ENCODE peak calls at places on chromosomes 4 and X, in six cellular contexts. One of them, this sample, is unnamed.

GRCh38 chr4:11603594-11604194 is 175.0 kb upstream of the HS3ST1 start:
- DNase-seq in MM.1S: no peak
- DNase-seq in mammary epithelial cell: no peak
- DNase-seq in PC-9: no peak
- DNase-seq in SK-N-SH: no peak
- DNase-seq in mesenchymal stem cell: no peak
- DNase-seq in this sample: no peak

GRCh38 chr4:71187399-71188196 is 151.2 kb upstream of the SLC4A4 start:
- DNase-seq in MM.1S: no peak
- DNase-seq in mammary epithelial cell: peak; percentile 1
- DNase-seq in PC-9: no peak
- DNase-seq in SK-N-SH: no peak
- DNase-seq in mesenchymal stem cell: peak; percentile 66
- DNase-seq in this sample: peak; percentile 56

GRCh38 chr4:83257811-83258210 is 26.8 kb downstream of the COQ2 start:
- DNase-seq in MM.1S: no peak
- DNase-seq in mammary epithelial cell: no peak
- DNase-seq in PC-9: no peak
- DNase-seq in SK-N-SH: no peak
- DNase-seq in mesenchymal stem cell: no peak
- DNase-seq in this sample: no peak

GRCh38 chr4:129264008-129264657 is 168.2 kb downstream of the C4orf33 start:
- DNase-seq in MM.1S: peak; percentile 70
- DNase-seq in mammary epithelial cell: no peak
- DNase-seq in PC-9: no peak
- DNase-seq in SK-N-SH: no peak
- DNase-seq in mesenchymal stem cell: peak; percentile 11
- DNase-seq in this sample: no peak

GRCh38 chr4:125231661-125232060 is 83.1 kb upstream of the FAT4 start:
- DNase-seq in MM.1S: no peak
- DNase-seq in mammary epithelial cell: no peak
- DNase-seq in PC-9: no peak
- DNase-seq in SK-N-SH: no peak
- DNase-seq in mesenchymal stem cell: no peak
- DNase-seq in this sample: no peak

GRCh38 chrX:154840856-154841255 is 6.4 kb upstream of the SMIM9 start:
- DNase-seq in MM.1S: peak; percentile 57
- DNase-seq in mammary epithelial cell: peak; percentile 9
- DNase-seq in PC-9: peak; percentile 42
- DNase-seq in SK-N-SH: peak; percentile 45
- DNase-seq in mesenchymal stem cell: peak; percentile 49
- DNase-seq in this sample: peak; percentile 16

GRCh38 chr4:131302108-131302507 is 1847.0 kb upstream of the PCDH10 start:
- DNase-seq in MM.1S: no peak
- DNase-seq in mammary epithelial cell: no peak
- DNase-seq in PC-9: no peak
- DNase-seq in SK-N-SH: no peak
- DNase-seq in mesenchymal stem cell: no peak
- DNase-seq in this sample: no peak

GRCh38 chr4:77921701-77922100 is 59.1 kb downstream of the MRPL1 start:
- DNase-seq in MM.1S: no peak
- DNase-seq in mammary epithelial cell: peak; percentile 82
- DNase-seq in PC-9: peak; percentile 90
- DNase-seq in SK-N-SH: no peak
- DNase-seq in mesenchymal stem cell: peak; percentile 89
- DNase-seq in this sample: no peak

GRCh38 chr4:169045862-169046584 is 36.0 kb upstream of the CBR4 start:
- DNase-seq in MM.1S: no peak
- DNase-seq in mammary epithelial cell: no peak
- DNase-seq in PC-9: no peak
- DNase-seq in SK-N-SH: no peak
- DNase-seq in mesenchymal stem cell: no peak
- DNase-seq in this sample: no peak

GRCh38 chrX:8906299-8906698 is 105.1 kb upstream of the FAM9A start:
- DNase-seq in MM.1S: no peak
- DNase-seq in mammary epithelial cell: no peak
- DNase-seq in PC-9: no peak
- DNase-seq in SK-N-SH: no peak
- DNase-seq in mesenchymal stem cell: no peak
- DNase-seq in this sample: no peak

GRCh38 chr4:54066718-54067129 is 2.3 kb upstream of the CHIC2 start:
- DNase-seq in MM.1S: no peak
- DNase-seq in mammary epithelial cell: no peak
- DNase-seq in PC-9: no peak
- DNase-seq in SK-N-SH: no peak
- DNase-seq in mesenchymal stem cell: no peak
- DNase-seq in this sample: no peak

GRCh38 chr4:54067163-54067562 is 2.8 kb upstream of the CHIC2 start:
- DNase-seq in MM.1S: no peak
- DNase-seq in mammary epithelial cell: peak; percentile 93
- DNase-seq in PC-9: peak; percentile 71
- DNase-seq in SK-N-SH: no peak
- DNase-seq in mesenchymal stem cell: peak; percentile 36
- DNase-seq in this sample: no peak

GRCh38 chr4:54065282-54066087 is 1.1 kb upstream of the CHIC2 start:
- DNase-seq in MM.1S: no peak
- DNase-seq in mammary epithelial cell: peak; percentile 38
- DNase-seq in PC-9: no peak
- DNase-seq in SK-N-SH: no peak
- DNase-seq in mesenchymal stem cell: peak; percentile 54
- DNase-seq in this sample: no peak

GRCh38 chr4:54064317-54065275 is at the start of gene CHIC2:
- DNase-seq in MM.1S: peak; percentile 97
- DNase-seq in mammary epithelial cell: peak; percentile 94
- DNase-seq in PC-9: peak; percentile 70
- DNase-seq in SK-N-SH: peak; percentile 97
- DNase-seq in mesenchymal stem cell: peak; percentile 95
- DNase-seq in this sample: peak; percentile 96

GRCh38 chr4:54066088-54066415 is 1.6 kb upstream of the CHIC2 start:
- DNase-seq in MM.1S: no peak
- DNase-seq in mammary epithelial cell: no peak
- DNase-seq in PC-9: no peak
- DNase-seq in SK-N-SH: no peak
- DNase-seq in mesenchymal stem cell: no peak
- DNase-seq in this sample: no peak
- H2AFZ ChIP-seq in MM.1S: peak overlapping the region; percentile 91
- H2AFZ ChIP-seq in mammary epithelial cell: peak overlapping the region; percentile 74
- H2AFZ ChIP-seq in PC-9: no peak overlapping the region
- H2AFZ ChIP-seq in SK-N-SH: no peak overlapping the region
- H2AFZ ChIP-seq in mesenchymal stem cell: no peak overlapping the region
- H2AFZ ChIP-seq in this sample: peak overlapping the region; percentile 99

GRCh38 chr4:64736999-64737853 is 328.0 kb upstream of the TECRL start:
- DNase-seq in MM.1S: no peak
- DNase-seq in mammary epithelial cell: no peak
- DNase-seq in PC-9: no peak
- DNase-seq in SK-N-SH: no peak
- DNase-seq in mesenchymal stem cell: no peak
- DNase-seq in this sample: no peak

GRCh38 chr4:64738240-64738639 is 329.0 kb upstream of the TECRL start:
- DNase-seq in MM.1S: no peak
- DNase-seq in mammary epithelial cell: no peak
- DNase-seq in PC-9: no peak
- DNase-seq in SK-N-SH: no peak
- DNase-seq in mesenchymal stem cell: no peak
- DNase-seq in this sample: no peak
- H2AFZ ChIP-seq in MM.1S: no peak overlapping the region
- H2AFZ ChIP-seq in mammary epithelial cell: no peak overlapping the region
- H2AFZ ChIP-seq in PC-9: no peak overlapping the region
- H2AFZ ChIP-seq in SK-N-SH: no peak overlapping the region
- H2AFZ ChIP-seq in mesenchymal stem cell: no peak overlapping the region
- H2AFZ ChIP-seq in this sample: no peak overlapping the region

GRCh38 chr4:7128651-7129050 is 60.8 kb upstream of the GRPEL1 start:
- DNase-seq in MM.1S: no peak
- DNase-seq in mammary epithelial cell: no peak
- DNase-seq in PC-9: no peak
- DNase-seq in SK-N-SH: no peak
- DNase-seq in mesenchymal stem cell: no peak
- DNase-seq in this sample: no peak

GRCh38 chr4:7127591-7127990 is 59.7 kb upstream of the GRPEL1 start:
- DNase-seq in MM.1S: no peak
- DNase-seq in mammary epithelial cell: no peak
- DNase-seq in PC-9: no peak
- DNase-seq in SK-N-SH: no peak
- DNase-seq in mesenchymal stem cell: no peak
- DNase-seq in this sample: no peak

GRCh38 chr4:7129871-7130609 is 62.2 kb upstream of the GRPEL1 start:
- DNase-seq in MM.1S: no peak
- DNase-seq in mammary epithelial cell: no peak
- DNase-seq in PC-9: no peak
- DNase-seq in SK-N-SH: no peak
- DNase-seq in mesenchymal stem cell: no peak
- DNase-seq in this sample: no peak

GRCh38 chr4:7130610-7131211 is 61.6 kb upstream of the SORCS2 start:
- DNase-seq in MM.1S: no peak
- DNase-seq in mammary epithelial cell: no peak
- DNase-seq in PC-9: no peak
- DNase-seq in SK-N-SH: no peak
- DNase-seq in mesenchymal stem cell: no peak
- DNase-seq in this sample: no peak

GRCh38 chr4:7128234-7128633 is 60.4 kb upstream of the GRPEL1 start:
- DNase-seq in MM.1S: no peak
- DNase-seq in mammary epithelial cell: no peak
- DNase-seq in PC-9: no peak
- DNase-seq in SK-N-SH: no peak
- DNase-seq in mesenchymal stem cell: no peak
- DNase-seq in this sample: no peak
- H2AFZ ChIP-seq in MM.1S: no peak overlapping the region
- H2AFZ ChIP-seq in mammary epithelial cell: no peak overlapping the region
- H2AFZ ChIP-seq in PC-9: no peak overlapping the region
- H2AFZ ChIP-seq in SK-N-SH: no peak overlapping the region
- H2AFZ ChIP-seq in mesenchymal stem cell: no peak overlapping the region
- H2AFZ ChIP-seq in this sample: no peak overlapping the region

GRCh38 chr4:186643501-186644315 is 79.9 kb downstream of the FAT1 start:
- DNase-seq in MM.1S: no peak
- DNase-seq in mammary epithelial cell: peak; percentile 77
- DNase-seq in PC-9: peak; percentile 82
- DNase-seq in SK-N-SH: no peak
- DNase-seq in mesenchymal stem cell: peak; percentile 82
- DNase-seq in this sample: no peak

GRCh38 chr4:186644737-186645261 is 78.9 kb downstream of the FAT1 start:
- DNase-seq in MM.1S: no peak
- DNase-seq in mammary epithelial cell: no peak
- DNase-seq in PC-9: no peak
- DNase-seq in SK-N-SH: no peak
- DNase-seq in mesenchymal stem cell: peak; percentile 51
- DNase-seq in this sample: no peak

GRCh38 chr4:186642998-186643397 is 80.7 kb downstream of the FAT1 start:
- DNase-seq in MM.1S: no peak
- DNase-seq in mammary epithelial cell: no peak
- DNase-seq in PC-9: no peak
- DNase-seq in SK-N-SH: no peak
- DNase-seq in mesenchymal stem cell: no peak
- DNase-seq in this sample: no peak

GRCh38 chr4:186644316-186644638 is 79.4 kb downstream of the FAT1 start:
- DNase-seq in MM.1S: no peak
- DNase-seq in mammary epithelial cell: no peak
- DNase-seq in PC-9: no peak
- DNase-seq in SK-N-SH: no peak
- DNase-seq in mesenchymal stem cell: peak; percentile 36
- DNase-seq in this sample: no peak

GRCh38 chr4:186642530-186642929 is 81.1 kb downstream of the FAT1 start:
- DNase-seq in MM.1S: no peak
- DNase-seq in mammary epithelial cell: no peak
- DNase-seq in PC-9: no peak
- DNase-seq in SK-N-SH: no peak
- DNase-seq in mesenchymal stem cell: no peak
- DNase-seq in this sample: no peak
- H2AFZ ChIP-seq in MM.1S: no peak overlapping the region
- H2AFZ ChIP-seq in mammary epithelial cell: no peak overlapping the region
- H2AFZ ChIP-seq in PC-9: no peak overlapping the region
- H2AFZ ChIP-seq in SK-N-SH: no peak overlapping the region
- H2AFZ ChIP-seq in mesenchymal stem cell: no peak overlapping the region
- H2AFZ ChIP-seq in this sample: no peak overlapping the region

DNA sequence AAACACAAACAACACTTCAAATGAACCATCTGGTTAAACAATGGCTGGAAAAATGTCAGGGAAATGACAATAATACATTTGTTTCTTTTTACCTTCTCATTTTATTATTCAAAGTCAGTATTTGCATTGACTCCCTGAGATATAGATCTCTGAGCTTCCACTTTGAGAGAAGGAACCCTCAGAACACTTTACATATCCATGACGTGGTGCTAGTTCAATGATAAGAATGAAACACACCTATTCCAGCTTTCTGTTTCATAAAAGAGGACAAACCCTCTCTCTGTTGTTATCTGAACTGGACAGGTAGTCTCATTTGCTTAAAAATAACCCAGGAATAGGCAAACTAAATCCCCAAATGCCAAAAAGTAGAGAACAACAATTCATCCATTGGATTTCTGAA is 65.3 kb upstream of the CCSER1 start:
- DNase-seq in MM.1S: no peak
- DNase-seq in mammary epithelial cell: no peak
- DNase-seq in PC-9: no peak
- DNase-seq in SK-N-SH: no peak
- DNase-seq in mesenchymal stem cell: no peak
- DNase-seq in this sample: no peak
- H2AFZ ChIP-seq in MM.1S: no peak overlapping the region
- H2AFZ ChIP-seq in mammary epithelial cell: no peak overlapping the region
- H2AFZ ChIP-seq in PC-9: no peak overlapping the region
- H2AFZ ChIP-seq in SK-N-SH: no peak overlapping the region
- H2AFZ ChIP-seq in mesenchymal stem cell: no peak overlapping the region
- H2AFZ ChIP-seq in this sample: no peak overlapping the region

DNA sequence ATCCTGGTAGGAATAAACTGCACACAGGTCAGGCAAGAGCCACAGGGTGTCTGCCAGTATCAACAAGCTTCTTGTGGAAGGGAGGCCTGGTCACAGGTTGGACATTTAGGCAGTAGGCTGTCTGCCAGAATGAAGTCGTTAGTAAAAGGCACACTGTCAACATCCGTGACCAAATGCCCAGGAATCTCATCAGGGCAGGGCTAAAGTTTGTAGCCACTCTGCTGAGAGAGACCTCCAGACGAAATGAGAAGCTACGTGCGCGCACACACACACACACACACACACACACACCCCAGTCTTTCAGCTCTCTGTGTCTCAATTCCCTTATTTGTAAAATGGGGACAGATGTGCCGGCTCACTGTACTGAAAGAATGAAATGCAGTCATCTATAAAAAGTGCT is 408.7 kb upstream of the ZFP42 start:
- DNase-seq in MM.1S: no peak
- DNase-seq in mammary epithelial cell: no peak
- DNase-seq in PC-9: no peak
- DNase-seq in SK-N-SH: no peak
- DNase-seq in mesenchymal stem cell: no peak
- DNase-seq in this sample: no peak
- H2AFZ ChIP-seq in MM.1S: no peak overlapping the region
- H2AFZ ChIP-seq in mammary epithelial cell: no peak overlapping the region
- H2AFZ ChIP-seq in PC-9: no peak overlapping the region
- H2AFZ ChIP-seq in SK-N-SH: no peak overlapping the region
- H2AFZ ChIP-seq in mesenchymal stem cell: no peak overlapping the region
- H2AFZ ChIP-seq in this sample: no peak overlapping the region

DNA sequence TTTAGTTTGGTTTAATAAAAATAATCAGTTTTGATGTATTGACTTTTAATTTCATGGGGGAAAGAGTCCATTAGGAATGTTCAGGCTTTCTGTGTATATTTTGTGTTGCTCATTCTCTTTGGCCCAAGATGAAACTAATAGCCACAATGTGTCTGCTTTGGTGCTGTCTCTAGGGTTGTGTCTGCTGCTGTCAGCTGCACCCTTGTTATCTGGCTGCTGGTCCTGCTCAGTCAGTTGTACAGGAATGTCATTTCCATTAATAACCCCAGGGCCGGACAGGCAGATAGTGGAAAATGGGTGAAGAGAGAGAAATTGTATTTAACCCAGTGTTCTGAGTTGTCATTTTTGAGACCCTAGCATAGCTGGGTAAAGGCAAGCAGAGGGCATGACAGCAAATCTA is 115.1 kb downstream of the PHEX start:
- DNase-seq in MM.1S: no peak
- DNase-seq in mammary epithelial cell: no peak
- DNase-seq in PC-9: no peak
- DNase-seq in SK-N-SH: no peak
- DNase-seq in mesenchymal stem cell: no peak
- DNase-seq in this sample: no peak
- H2AFZ ChIP-seq in MM.1S: no peak overlapping the region
- H2AFZ ChIP-seq in mammary epithelial cell: no peak overlapping the region
- H2AFZ ChIP-seq in PC-9: no peak overlapping the region
- H2AFZ ChIP-seq in SK-N-SH: no peak overlapping the region
- H2AFZ ChIP-seq in mesenchymal stem cell: no peak overlapping the region
- H2AFZ ChIP-seq in this sample: no peak overlapping the region